ENCODE peak calls at places on chromosomes 2 and 18, in seven cellular contexts. K is WERI-Rb-1, Y is AG04450, G is stomach, P is upper lobe of right lung, D is tibial artery, O is RWPE1. H is an unnamed sample.

GRCh38 chr18:50857694-50858093 is 21.2 kb upstream of the ME2 start:
- DNase-seq in G (no peak), D (no peak), K (no peak), Y (no peak), P (no peak), O (no peak), H (no peak)

GRCh38 chr2:191382801-191383200 is 137.6 kb downstream of the MYO1B start:
- DNase-seq in D (no peak), G (peak), O (peak), Y (peak), P (no peak), K (no peak), H (peak)

GRCh38 chr2:152766908-152767307 is 48.5 kb downstream of the ARL6IP6 start:
- DNase-seq in K (no peak), Y (peak), P (no peak), D (no peak), O (no peak), G (no peak), H (no peak)

GRCh38 chr2:28588231-28588725 is 92.4 kb downstream of the PLB1 start:
- DNase-seq in G (no peak), K (no peak), O (no peak), Y (no peak), P (peak), D (no peak), H (no peak)

GRCh38 chr2:229344151-229344551 is 73.1 kb upstream of the PID1 start:
- DNase-seq in D (no peak), G (no peak), P (no peak), O (peak), Y (no peak), K (no peak), H (peak)

GRCh38 chr2:81078631-81079030 is 774.1 kb upstream of the LRRTM1 start:
- DNase-seq in G (no peak), P (no peak), Y (no peak), O (no peak), K (no peak), D (no peak), H (no peak)

GRCh38 chr2:157194097-157194688 is 63.3 kb upstream of the GALNT5 start:
- DNase-seq in Y (no peak), O (peak), D (no peak), K (no peak), G (no peak), P (no peak), H (peak)

GRCh38 chr2:96642564-96643350 is at the start of gene FER1L5:
- DNase-seq in O (no peak), Y (no peak), K (peak), P (no peak), G (no peak), D (no peak), H (peak)

GRCh38 chr2:219430633-219431615 is 3.7 kb upstream of the SPEG start:
- DNase-seq in O (peak), D (peak), G (no peak), K (peak), Y (no peak), P (peak), H (peak)

GRCh38 chr2:29063646-29064372 is 10.5 kb downstream of the PCARE start:
- DNase-seq in G (no peak), K (no peak), Y (peak), D (no peak), P (no peak), O (no peak), H (no peak)

GRCh38 chr2:168494190-168494711 is 38.2 kb downstream of the CERS6 start:
- DNase-seq in Y (no peak), D (no peak), P (no peak), G (no peak), O (no peak), K (no peak), H (peak)
- TF ChIP-seq CTCF in Y (peak), D (no peak), P (no peak), G (no peak), O (no peak), K (no peak), H (peak)

GRCh38 chr2:37527362-37527761 is 144.1 kb downstream of the CDC42EP3 start:
- DNase-seq in Y (no peak), P (no peak), D (no peak), G (no peak), K (no peak), O (no peak), H (no peak)
- H3K27ac ChIP-seq in Y (no peak), P (no peak), D (no peak), G (no peak), K (no peak), O (no peak), H (no peak)

GRCh38 chr2:226251661-226252060 is 548.0 kb downstream of the IRS1 start:
- DNase-seq in Y (no peak), D (no peak), P (no peak), O (no peak), K (no peak), G (no peak), H (no peak)

DNA sequence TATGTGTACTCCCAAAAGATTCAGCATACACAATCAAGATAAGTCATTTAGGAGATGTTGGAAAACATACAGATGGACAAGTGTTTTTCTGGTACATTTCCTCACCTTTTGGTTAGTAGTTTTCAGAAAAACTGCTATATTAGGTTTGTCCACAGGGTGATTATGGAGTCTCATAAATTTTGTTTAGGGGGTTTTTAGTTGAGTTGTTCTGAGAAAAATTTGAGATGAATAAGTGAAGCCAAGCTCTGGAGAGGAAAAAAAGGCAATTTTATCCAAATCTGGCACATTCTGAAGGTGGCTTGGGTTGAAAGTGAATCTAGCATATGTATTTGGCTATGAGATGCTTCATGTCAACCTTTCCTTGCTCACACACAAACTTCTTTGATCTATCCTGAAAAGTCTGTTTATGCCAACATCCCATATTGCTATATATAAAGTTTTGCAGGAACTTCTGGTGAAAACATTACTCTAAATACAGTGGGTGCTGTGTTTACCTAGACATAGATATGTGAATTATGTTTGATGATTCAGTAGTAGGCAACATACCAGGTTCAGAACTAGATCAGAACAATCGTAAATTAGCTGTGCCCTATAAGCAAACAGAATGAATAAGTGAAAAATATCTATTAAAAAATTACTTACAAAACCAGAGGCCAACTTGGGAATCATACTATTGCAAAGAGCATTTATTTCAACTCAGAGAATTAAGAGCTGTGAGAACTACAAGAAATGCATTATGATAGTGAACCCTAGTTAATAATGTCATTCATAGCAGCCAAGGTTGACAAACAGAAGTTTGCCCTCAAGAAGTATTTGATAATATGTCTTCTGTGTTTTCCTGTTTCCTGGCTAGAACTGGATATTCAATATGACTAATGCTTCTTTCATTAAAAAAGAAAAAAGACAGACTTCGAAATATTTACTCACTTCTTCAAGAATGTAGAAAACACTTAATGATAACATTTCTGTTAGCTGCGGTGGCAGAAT is 552.0 kb downstream of the IRS1 start:
- DNase-seq in P (no peak), O (peak), K (no peak), G (no peak), Y (no peak), D (no peak), H (no peak)
- TF ChIP-seq CTCF in P (no peak), O (no peak), K (no peak), G (no peak), Y (no peak), D (no peak), H (no peak)

GRCh38 chr2:237596518-237596855 is 6.0 kb upstream of the RAB17 start:
- DNase-seq in Y (no peak), D (no peak), K (no peak), O (no peak), G (no peak), P (no peak), H (no peak)
- H3K27ac ChIP-seq in Y (no peak), D (peak), K (no peak), O (no peak), G (no peak), P (no peak), H (no peak)

DNA sequence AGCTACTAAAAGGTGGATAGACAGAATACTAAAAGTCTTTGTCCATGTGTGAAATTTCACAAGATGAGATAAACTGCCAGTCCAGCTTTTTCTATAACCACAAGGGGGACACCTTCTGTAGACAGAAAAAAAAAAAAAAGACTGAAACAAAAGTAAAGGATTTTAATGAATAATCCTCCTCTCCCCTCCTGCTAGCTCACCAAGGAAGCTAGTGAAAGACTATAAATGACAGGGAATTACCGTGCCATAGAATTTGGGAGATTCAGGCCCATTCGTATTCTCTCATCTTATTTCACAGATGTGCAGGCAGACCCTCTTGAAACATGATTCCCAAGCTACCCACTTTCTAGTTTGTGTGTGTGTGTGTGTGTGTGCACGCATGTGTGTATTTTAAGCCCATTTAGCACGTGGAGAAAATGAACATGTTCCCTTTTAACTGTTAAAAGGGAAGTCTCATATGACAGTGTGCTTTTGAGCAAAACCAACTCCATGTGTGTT is 36.3 kb upstream of the SLC8A1 start:
- DNase-seq in O (peak), P (no peak), G (no peak), K (no peak), D (no peak), Y (no peak), H (peak)
- TF ChIP-seq CTCF in O (peak), P (peak), G (no peak), K (peak), D (peak), Y (peak), H (peak)

GRCh38 chr18:59915606-59916005 is 15.8 kb downstream of the PMAIP1 start:
- DNase-seq in G (no peak), Y (no peak), D (no peak), O (no peak), P (no peak), K (no peak), H (no peak)
- H3K27ac ChIP-seq in G (no peak), Y (no peak), D (no peak), O (no peak), P (no peak), K (no peak), H (no peak)

H was measured in hepatocyte.